ENCODE peak calls at places on chromosome 1, in four cellular contexts. Z is K562, R is GM12878, F is HepG2. M is an unnamed sample.
A peak's percentile ranks its signal among the peaks of the same experiment; 100 is the strongest.

GRCh38 chr1:204242920-204243319 is 29.1 kb upstream of the GOLT1A start:
- DNase-seq in Z (no peak), R (no peak), F (no peak), M (no peak)

GRCh38 chr1:58929667-58930325 is 145.9 kb upstream of the JUN start:
- DNase-seq in Z (peak; percentile 77), R (no peak), F (no peak), M (no peak)

GRCh38 chr1:236172041-236172579 is 29.8 kb downstream of the GPR137B start:
- DNase-seq in Z (no peak), R (no peak), F (no peak), M (no peak)

GRCh38 chr1:166978795-166979194 is 3.5 kb upstream of the ILDR2 start:
- DNase-seq in Z (no peak), R (no peak), F (no peak), M (no peak)

GRCh38 chr1:83999316-83999819 is 436 bp upstream of the TTLL7 start:
- DNase-seq in Z (peak; percentile 83), R (no peak), F (peak; percentile 13), M (peak; percentile 88)

GRCh38 chr1:216183427-216183826 is 239.8 kb downstream of the USH2A start:
- DNase-seq in Z (no peak), R (no peak), F (no peak), M (no peak)

GRCh38 chr1:243924588-243925349 is 74.7 kb upstream of the AKT3 start:
- DNase-seq in Z (no peak), R (no peak), F (no peak), M (peak; percentile 56)

GRCh38 chr1:17632106-17632505 is 92.6 kb downstream of the ARHGEF10L start:
- DNase-seq in Z (no peak), R (no peak), F (no peak), M (no peak)

GRCh38 chr1:33985166-33985565 is 121.3 kb downstream of the HMGB4 start:
- DNase-seq in Z (no peak), R (no peak), F (no peak), M (no peak)

GRCh38 chr1:117036018-117036421 is 24.1 kb upstream of the TTF2 start:
- DNase-seq in Z (peak; percentile 44), R (no peak), F (no peak), M (peak; percentile 70)

GRCh38 chr1:2201062-2201461 is 6.5 kb upstream of the FAAP20 start:
- DNase-seq in Z (no peak), R (no peak), F (no peak), M (no peak)

GRCh38 chr1:32525661-32526444 is 13.4 kb upstream of the ZBTB8A start:
- DNase-seq in Z (no peak), R (no peak), F (no peak), M (no peak)

GRCh38 chr1:79682478-79682877 is 675.9 kb upstream of the ADGRL4 start:
- DNase-seq in Z (no peak), R (no peak), F (no peak), M (no peak)

GRCh38 chr1:232678185-232678886 is 48.4 kb upstream of the SIPA1L2 start:
- DNase-seq in Z (no peak), R (no peak), F (no peak), M (no peak)

GRCh38 chr1:208029381-208030319 is 118.7 kb upstream of the CD34 start:
- DNase-seq in Z (no peak), R (no peak), F (no peak), M (no peak)

GRCh38 chr1:157170677-157171515 is 32.7 kb upstream of the ETV3 start:
- DNase-seq in Z (peak; percentile 71), R (no peak), F (peak; percentile 12), M (peak; percentile 87)

GRCh38 chr1:109283748-109284600 is 1.0 kb upstream of the PSRC1 start:
- DNase-seq in Z (peak; percentile 71), R (no peak), F (no peak), M (peak; percentile 83)

GRCh38 chr1:208683141-208683540 is 439.0 kb upstream of the PLXNA2 start:
- DNase-seq in Z (no peak), R (no peak), F (no peak), M (no peak)

GRCh38 chr1:107965112-107965991 is at the start of gene VAV3:
- DNase-seq in Z (no peak), R (no peak), F (peak; percentile 50), M (peak; percentile 90)

GRCh38 chr1:63523738-63524137 is 413 bp downstream of the EFCAB7 start:
- DNase-seq in Z (no peak), R (no peak), F (no peak), M (peak; percentile 16)

GRCh38 chr1:30847358-30847972 is 61.1 kb downstream of the SDC3 start:
- DNase-seq in Z (peak; percentile 38), R (no peak), F (peak; percentile 90), M (peak; percentile 73)
- TF ChIP-seq POLR2AphosphoS5 in Z (no peak), R (no peak), F (peak; percentile 44), M (no peak)

GRCh38 chr1:55213029-55213884 is 1.9 kb downstream of the USP24 start:
- DNase-seq in Z (peak; percentile 63), R (no peak), F (no peak), M (no peak)

GRCh38 chr1:55211909-55212308 is 3.3 kb downstream of the USP24 start:
- DNase-seq in Z (peak; percentile 62), R (no peak), F (no peak), M (no peak)

GRCh38 chr1:55213885-55214213 is 1.3 kb downstream of the USP24 start:
- DNase-seq in Z (no peak), R (no peak), F (no peak), M (peak; percentile 28)

GRCh38 chr1:55211456-55211855 is 3.7 kb downstream of the USP24 start:
- DNase-seq in Z (no peak), R (no peak), F (peak; percentile 35), M (no peak)

GRCh38 chr1:55212349-55213028 is 2.7 kb downstream of the USP24 start:
- DNase-seq in Z (no peak), R (no peak), F (no peak), M (peak; percentile 40)
- H3K4me3 ChIP-seq in Z (peak overlapping the region; percentile 80), R (peak overlapping the region; percentile 89), F (peak overlapping the region; percentile 94), M (peak overlapping the region; percentile 76)

GRCh38 chr1:202207292-202207691 is 13.7 kb downstream of the LGR6 start:
- DNase-seq in Z (no peak), R (no peak), F (no peak), M (peak; percentile 58)
- TF ChIP-seq JUNB in Z (no peak), R (no peak), F (no peak), M (no peak)

DNA sequence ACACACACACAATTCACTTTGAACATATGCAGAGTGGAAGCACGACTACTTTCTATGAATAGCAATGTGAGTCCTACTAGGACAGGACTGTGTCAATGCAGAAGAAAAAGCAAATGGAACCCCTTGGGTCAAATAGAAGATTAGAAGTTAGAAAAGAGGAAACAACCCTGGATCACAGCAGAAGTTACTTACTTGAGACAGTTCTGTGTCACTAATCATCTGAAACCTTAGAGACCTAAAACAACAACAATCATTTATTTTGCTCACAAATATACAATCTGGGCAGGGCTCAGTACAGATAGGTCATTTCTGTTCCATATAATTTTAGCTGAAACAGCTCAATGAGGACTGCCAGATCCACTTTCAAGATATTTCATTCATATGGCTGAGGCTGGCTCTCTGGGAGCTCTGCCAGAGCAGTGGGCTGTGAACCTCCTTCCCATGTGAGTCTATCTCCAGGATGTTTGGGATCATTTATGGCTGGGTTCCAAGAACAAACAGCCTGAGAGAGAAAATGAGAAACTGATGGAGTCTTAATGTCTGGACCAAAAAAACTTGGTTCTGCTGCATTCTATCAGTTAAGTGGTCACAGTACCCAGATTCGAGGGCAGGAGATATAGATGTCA is 42.5 kb upstream of the IL10 start:
- DNase-seq in Z (peak; percentile 33), R (no peak), F (no peak), M (no peak)
- TF ChIP-seq POLR2AphosphoS5 in Z (no peak), R (no peak), F (no peak), M (no peak)

DNA sequence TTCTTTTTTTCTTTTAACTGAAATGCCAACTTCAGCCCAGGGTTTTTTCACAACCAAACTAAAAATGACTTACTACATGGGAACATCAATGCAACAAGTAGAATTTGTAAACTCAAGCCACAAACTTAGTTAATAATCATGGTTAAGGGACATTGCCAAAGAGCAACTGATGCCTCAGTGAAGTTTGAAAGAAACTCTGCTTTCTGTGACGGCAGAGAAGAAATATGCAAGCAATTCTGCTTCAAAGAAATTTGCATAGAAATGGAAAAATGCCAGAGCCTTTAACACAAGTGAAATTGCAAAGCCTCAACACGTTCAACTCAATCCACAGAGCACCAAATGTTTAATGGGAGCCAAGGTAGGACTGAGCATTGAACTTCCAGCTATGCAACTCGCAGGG is 5.0 kb upstream of the CHD5 start:
- DNase-seq in Z (no peak), R (no peak), F (no peak), M (no peak)
- H3K4me3 ChIP-seq in Z (no peak overlapping the region), R (no peak overlapping the region), F (no peak overlapping the region), M (peak overlapping the region; percentile 35)

DNA sequence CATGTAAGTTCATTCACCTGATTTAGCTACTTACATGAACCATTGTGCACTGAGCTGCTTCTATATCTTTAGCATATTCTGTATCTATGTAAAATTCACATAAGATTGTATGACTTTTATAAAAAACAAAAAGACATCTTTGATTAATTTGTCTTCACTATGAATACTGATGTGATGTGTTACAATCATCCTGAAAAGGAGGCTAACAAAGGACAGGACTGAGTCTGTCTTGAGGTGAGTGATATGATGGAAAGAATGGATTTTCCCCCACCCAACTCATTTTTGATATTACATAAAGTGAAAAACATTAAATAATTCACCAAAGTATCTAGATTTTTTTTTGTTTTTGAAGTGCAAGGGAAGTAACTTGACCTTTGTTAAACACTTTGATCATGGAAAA is 9.7 kb downstream of the PTPRC start:
- DNase-seq in Z (no peak), R (no peak), F (no peak), M (no peak)
- TF ChIP-seq JUNB in Z (no peak), R (no peak), F (no peak), M (no peak)

GRCh38 chr1:177873238-177873637 is 96.6 kb downstream of the SEC16B start:
- DNase-seq in Z (no peak), R (no peak), F (peak; percentile 3), M (no peak)

GRCh38 chr1:177871633-177872562 is 98.0 kb downstream of the SEC16B start:
- DNase-seq in Z (no peak), R (no peak), F (no peak), M (no peak)

GRCh38 chr1:177869586-177869985 is 100.3 kb downstream of the SEC16B start:
- DNase-seq in Z (no peak), R (no peak), F (no peak), M (no peak)

GRCh38 chr1:177877086-177877485 is 92.8 kb downstream of the SEC16B start:
- DNase-seq in Z (no peak), R (no peak), F (no peak), M (no peak)

DNA sequence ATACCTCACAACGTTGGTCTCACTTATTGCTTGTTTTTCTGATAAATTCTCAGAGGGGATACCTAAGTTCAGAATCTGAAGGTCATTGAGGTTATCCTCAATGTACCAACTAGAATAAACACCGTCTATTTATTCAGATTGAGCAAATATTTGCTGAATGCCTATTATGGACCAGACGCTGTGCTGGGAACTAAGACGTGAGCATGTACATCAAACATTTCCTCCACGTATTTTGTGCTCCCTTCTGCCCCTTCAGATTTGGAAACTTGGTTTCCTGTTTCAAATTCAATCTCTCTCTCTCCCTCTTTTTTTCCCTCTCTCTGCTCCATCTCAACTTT is 97.3 kb downstream of the SEC16B start:
- DNase-seq in Z (no peak), R (no peak), F (peak; percentile 64), M (no peak)
- TF ChIP-seq POLR2AphosphoS5 in Z (no peak), R (no peak), F (no peak), M (no peak)

M was measured in GM23338.